ENCODE peak calls at places on chromosome 21, in six cellular contexts. H is heart right ventricle, N is lower leg skin, P is hepatocyte, B is endothelial cell, V is A549. R is an unnamed sample.

GRCh38 chr21:34885636-34886553 is 163.2 kb downstream of the RUNX1 start:
- DNase-seq in H (no peak), N (no peak), P (peak), B (no peak), V (no peak), R (no peak)

GRCh38 chr21:26948194-26948593 is 18.7 kb downstream of the ADAMTS5 start:
- DNase-seq in H (no peak), N (no peak), P (no peak), B (no peak), V (no peak), R (no peak)

GRCh38 chr21:30684506-30684905 is 34.1 kb downstream of the KRTAP21-3 start:
- DNase-seq in H (no peak), N (no peak), P (no peak), B (no peak), V (no peak), R (no peak)

GRCh38 chr21:28538987-28539622 is 453.6 kb downstream of the LTN1 start:
- DNase-seq in H (no peak), N (no peak), P (no peak), B (no peak), V (no peak), R (no peak)

GRCh38 chr21:42201615-42202161 is 17.3 kb upstream of the ABCG1 start:
- DNase-seq in H (no peak), N (peak), P (no peak), B (no peak), V (no peak), R (no peak)

GRCh38 chr21:39556176-39556575 is 56.6 kb upstream of the B3GALT5 start:
- DNase-seq in H (no peak), N (no peak), P (no peak), B (no peak), V (no peak), R (no peak)

GRCh38 chr21:15285567-15285966 is 220.8 kb upstream of the NRIP1 start:
- DNase-seq in H (no peak), N (no peak), P (no peak), B (no peak), V (no peak), R (no peak)

GRCh38 chr21:41768371-41769042 is 1.7 kb upstream of the RIPK4 start:
- DNase-seq in H (no peak), N (peak), P (peak), B (peak), V (peak), R (peak)

GRCh38 chr21:36237441-36237840 is 80.8 kb downstream of the DOP1B start:
- DNase-seq in H (no peak), N (no peak), P (no peak), B (no peak), V (no peak), R (no peak)

GRCh38 chr21:25280061-25280460 is 327.2 kb downstream of the MRPL39 start:
- DNase-seq in H (no peak), N (no peak), P (no peak), B (no peak), V (no peak), R (no peak)

GRCh38 chr21:25281134-25281533 is 326.1 kb downstream of the MRPL39 start:
- DNase-seq in H (no peak), N (no peak), P (no peak), B (no peak), V (no peak), R (no peak)

DNA sequence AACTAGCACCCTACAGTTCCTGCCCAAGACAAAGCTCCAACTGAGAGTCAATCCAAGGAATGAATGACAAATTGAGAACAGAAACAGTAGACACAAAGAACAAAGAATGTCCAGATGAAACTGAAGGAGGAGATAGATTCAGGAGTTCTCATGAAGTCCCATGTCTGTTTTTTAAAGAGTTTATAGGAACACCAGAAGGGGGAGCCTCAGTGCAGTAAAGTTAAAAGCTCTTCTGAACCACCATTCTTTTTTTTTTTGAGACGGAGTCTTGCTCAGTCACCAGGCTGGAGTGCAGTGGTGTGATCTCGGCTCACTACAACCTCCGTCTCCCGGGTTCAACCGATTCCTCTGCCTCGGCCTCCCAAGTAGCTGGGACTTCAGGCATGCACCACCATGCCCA is 323.6 kb downstream of the MRPL39 start:
- DNase-seq in H (no peak), N (no peak), P (peak), B (peak), V (peak), R (no peak)
- TF ChIP-seq CTCF in H (peak), N (no peak), P (peak), B (peak), V (no peak), R (no peak)

DNA sequence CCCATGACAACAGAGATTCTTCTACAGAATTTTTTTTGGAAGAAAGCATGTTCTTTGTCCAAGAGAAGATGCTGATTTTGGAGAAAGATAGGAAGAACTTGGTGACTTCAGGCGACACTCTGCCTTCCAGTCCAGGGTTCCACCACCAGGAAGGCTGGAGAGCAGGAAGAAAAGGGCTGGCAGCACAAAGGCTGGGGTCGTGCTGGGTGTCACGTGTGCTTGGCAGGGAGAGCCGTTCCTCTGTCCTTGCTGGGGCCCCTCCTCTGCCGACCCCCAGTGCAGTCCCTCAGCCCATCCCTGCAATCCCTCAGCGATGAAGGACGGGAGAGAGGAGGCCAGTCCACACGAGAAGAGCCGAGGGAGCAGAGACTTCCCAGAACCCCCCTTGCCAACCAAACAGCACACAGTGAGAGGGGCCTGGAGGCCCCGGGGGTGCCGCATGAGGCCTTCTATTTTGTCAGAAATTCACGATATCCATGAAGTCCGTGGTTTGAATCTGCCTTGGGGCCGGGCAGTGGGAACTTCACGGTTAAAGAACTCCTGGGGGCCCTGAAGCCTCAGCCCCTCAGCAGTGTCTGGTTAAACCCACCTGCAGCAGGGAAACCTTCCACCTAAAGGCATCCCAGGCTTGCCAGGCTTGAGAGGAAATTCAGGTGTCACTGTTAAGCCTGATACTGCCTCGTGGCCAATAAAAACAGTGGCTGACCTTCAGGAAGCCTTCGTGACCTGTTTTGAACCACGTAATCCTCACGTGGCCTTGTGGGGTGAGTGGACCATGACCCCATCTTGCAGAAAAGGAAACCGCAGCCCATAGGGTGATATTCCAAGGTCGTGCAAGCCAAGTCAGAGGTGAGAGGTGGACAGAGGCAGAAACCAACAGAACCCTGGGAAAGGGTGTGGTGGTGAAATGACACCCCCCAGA is 3.4 kb downstream of the KRTAP10-12 start:
- DNase-seq in H (no peak), N (peak), P (no peak), B (no peak), V (no peak), R (no peak)
- TF ChIP-seq CTCF in H (no peak), N (no peak), P (no peak), B (no peak), V (no peak), R (no peak)

DNA sequence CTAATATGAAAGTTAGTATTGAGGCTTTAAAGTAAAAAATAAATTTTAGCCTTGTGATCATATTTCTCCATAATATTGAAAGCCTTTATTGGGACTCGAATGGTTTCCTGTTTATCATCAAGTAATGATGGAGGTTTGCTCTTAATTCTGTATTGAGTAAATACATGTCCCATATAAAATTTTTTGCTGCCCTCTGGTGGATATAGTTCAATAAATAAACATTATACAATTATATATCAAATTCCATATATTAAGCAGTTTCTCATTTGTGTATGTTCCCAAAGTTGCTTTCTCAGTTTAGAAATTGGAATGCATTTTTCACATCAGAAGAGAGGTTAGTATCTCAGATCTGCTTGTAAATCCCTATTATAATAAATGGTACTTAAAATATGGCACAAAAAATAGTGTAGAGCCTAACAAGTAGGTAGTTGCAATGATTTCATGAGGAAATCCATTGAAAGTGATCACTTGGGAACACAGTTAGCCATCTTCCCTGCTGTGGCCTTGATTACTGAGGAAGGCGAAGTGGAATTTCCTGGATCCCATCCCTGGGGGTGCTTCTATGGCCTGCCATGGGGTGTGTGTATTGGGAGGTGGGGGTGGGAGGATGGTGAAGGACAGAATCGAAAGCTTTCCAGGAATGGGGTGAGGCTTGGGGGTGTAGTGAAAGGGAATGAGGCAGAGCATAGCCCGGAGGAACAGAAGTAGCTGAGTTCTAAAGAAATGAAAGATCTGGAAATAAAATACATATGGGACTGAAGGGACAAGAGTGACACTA is 84.1 kb upstream of the C21orf91 start:
- DNase-seq in H (no peak), N (no peak), P (peak), B (no peak), V (no peak), R (no peak)
- TF ChIP-seq CTCF in H (peak), N (no peak), P (peak), B (peak), V (no peak), R (no peak)

GRCh38 chr21:46109251-46110221 is 11.6 kb downstream of the COL6A2 start:
- DNase-seq in H (peak), N (peak), P (no peak), B (no peak), V (no peak), R (no peak)

GRCh38 chr21:46111193-46111571 is 13.3 kb downstream of the COL6A2 start:
- DNase-seq in H (peak), N (peak), P (no peak), B (peak), V (no peak), R (no peak)

GRCh38 chr21:46108827-46109226 is 10.9 kb downstream of the COL6A2 start:
- DNase-seq in H (no peak), N (no peak), P (no peak), B (no peak), V (no peak), R (no peak)

GRCh38 chr21:46111857-46112730 is 14.2 kb downstream of the COL6A2 start:
- DNase-seq in H (peak), N (peak), P (no peak), B (peak), V (no peak), R (no peak)

DNA sequence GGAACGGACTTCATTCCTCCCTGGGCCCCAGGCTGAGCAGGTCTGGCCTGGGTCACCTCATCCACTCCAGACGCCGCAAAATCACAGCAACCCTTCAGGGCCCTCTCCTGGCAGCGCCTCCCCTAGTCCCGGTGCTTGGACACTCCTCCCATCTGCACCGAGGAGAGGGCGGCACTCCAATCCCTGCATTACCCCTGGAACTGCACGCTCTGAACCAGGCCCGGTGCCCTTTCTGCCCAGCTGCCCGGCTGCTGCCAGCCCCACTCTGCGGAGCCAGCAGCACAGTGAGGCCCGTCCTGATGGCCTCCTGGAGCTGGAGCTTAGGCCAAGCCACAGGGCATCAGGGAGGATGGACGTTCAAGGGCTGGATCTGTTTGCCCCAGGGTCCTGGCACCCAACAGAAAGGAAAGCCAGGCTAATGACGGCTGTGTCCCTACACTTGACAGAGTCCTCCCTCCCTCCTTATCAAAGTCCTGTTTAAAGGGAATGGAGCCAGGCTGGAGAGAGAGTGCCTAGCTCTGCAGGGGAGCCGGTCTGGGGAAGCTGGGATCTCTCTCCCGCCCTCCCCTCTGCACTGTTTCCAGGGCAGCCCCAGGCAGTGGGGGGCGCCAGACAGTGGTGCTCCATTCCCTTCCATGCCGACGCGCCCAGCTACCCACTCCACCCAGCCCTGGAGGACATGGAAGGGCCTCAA is 12.7 kb downstream of the COL6A2 start:
- DNase-seq in H (peak), N (peak), P (peak), B (peak), V (no peak), R (no peak)
- TF ChIP-seq CTCF in H (peak), N (no peak), P (no peak), B (no peak), V (no peak), R (no peak)